ENCODE peak calls at places on chromosomes 7 and 10, in five cellular contexts. R, N, X, D and U are unnamed samples. For H3K4me1, the result is how much of the 10 kb centered on the place peaks cover.

GRCh38 chr10:6738464-6738824 is 158.4 kb upstream of the PRKCQ start:
- DNase-seq in R (no peak), N (peak), X (no peak), D (no peak), U (no peak)

GRCh38 chr10:95880704-95881103 is 27.1 kb upstream of the CC2D2B start:
- DNase-seq in R (peak), N (no peak), X (no peak), D (no peak), U (no peak)

GRCh38 chr10:23754179-23754578 is 315.3 kb downstream of the OTUD1 start:
- DNase-seq in R (no peak), N (no peak), X (peak), D (no peak), U (no peak)

GRCh38 chr7:49396194-49396593 is 377.2 kb upstream of the VWC2 start:
- DNase-seq in R (no peak), N (no peak), X (peak), D (no peak), U (no peak)

GRCh38 chr7:43870316-43870715 is 999 bp upstream of the MRPS24 start:
- DNase-seq in R (no peak), N (no peak), X (no peak), D (no peak), U (no peak)

GRCh38 chr10:95290446-95290800 is 380 bp downstream of the PDLIM1 start:
- DNase-seq in R (no peak), N (no peak), X (no peak), D (peak), U (no peak)

GRCh38 chr7:1059200-1060091 is 15.1 kb downstream of the GPR146 start:
- DNase-seq in R (peak), N (peak), X (no peak), D (peak), U (no peak)

GRCh38 chr7:30466266-30466665 is 12.3 kb downstream of the NOD1 start:
- DNase-seq in R (no peak), N (peak), X (no peak), D (no peak), U (peak)

GRCh38 chr7:158546214-158546613 is 41.4 kb downstream of the PTPRN2 start:
- DNase-seq in R (no peak), N (no peak), X (no peak), D (no peak), U (no peak)

GRCh38 chr7:23100697-23101096 is 4.9 kb upstream of the KLHL7 start:
- DNase-seq in R (no peak), N (no peak), X (no peak), D (peak), U (no peak)

GRCh38 chr10:45464958-45465567 is 91.0 kb downstream of the ALOX5 start:
- DNase-seq in R (peak), N (peak), X (peak), D (peak), U (peak)

GRCh38 chr10:104664205-104664604 is 23.1 kb downstream of the SORCS3 start:
- DNase-seq in R (no peak), N (no peak), X (no peak), D (no peak), U (no peak)

GRCh38 chr10:62437696-62438095 is 63.5 kb downstream of the ZNF365 start:
- DNase-seq in R (no peak), N (peak), X (peak), D (peak), U (peak)

GRCh38 chr10:43377393-43377883 is 6.0 kb downstream of the FXYD4 start:
- DNase-seq in R (no peak), N (no peak), X (peak), D (peak), U (no peak)

GRCh38 chr10:35300063-35300699 is 36.1 kb upstream of the CCNY start:
- DNase-seq in R (peak), N (peak), X (peak), D (no peak), U (peak)

GRCh38 chr7:36806897-36807296 is 82.6 kb upstream of the AOAH start:
- DNase-seq in R (no peak), N (no peak), X (no peak), D (no peak), U (no peak)

GRCh38 chr10:50807851-50808776 is 68.4 kb downstream of the ASAH2B start:
- DNase-seq in R (no peak), N (no peak), X (no peak), D (peak), U (peak)

GRCh38 chr7:159211540-159212182 is 67.0 kb upstream of the VIPR2 start:
- DNase-seq in R (no peak), N (no peak), X (no peak), D (no peak), U (no peak)

GRCh38 chr7:117950601-117951278 is 77.5 kb upstream of the CTTNBP2 start:
- DNase-seq in R (no peak), N (no peak), X (peak), D (no peak), U (no peak)

GRCh38 chr7:85160223-85160622 is 26.6 kb downstream of the SEMA3D start:
- DNase-seq in R (peak), N (peak), X (peak), D (no peak), U (peak)
- H3K9ac ChIP-seq in R (no peak), N (no peak), X (peak), D (no peak), U (no peak)

GRCh38 chr7:5690931-5691461 is 90.5 kb downstream of the RNF216 start:
- DNase-seq in R (no peak), N (peak), X (no peak), D (no peak), U (no peak)
- H3K4me1 ChIP-seq in R (half or more), N (half or more), X (half or more), D (under half), U (half or more)

GRCh38 chr7:108455833-108456677 is at the start of gene NRCAM:
- DNase-seq in R (no peak), N (peak), X (no peak), D (peak), U (peak)
- TF ChIP-seq EZH2 in R (no peak), N (peak), X (peak), D (no peak), U (peak)

DNA sequence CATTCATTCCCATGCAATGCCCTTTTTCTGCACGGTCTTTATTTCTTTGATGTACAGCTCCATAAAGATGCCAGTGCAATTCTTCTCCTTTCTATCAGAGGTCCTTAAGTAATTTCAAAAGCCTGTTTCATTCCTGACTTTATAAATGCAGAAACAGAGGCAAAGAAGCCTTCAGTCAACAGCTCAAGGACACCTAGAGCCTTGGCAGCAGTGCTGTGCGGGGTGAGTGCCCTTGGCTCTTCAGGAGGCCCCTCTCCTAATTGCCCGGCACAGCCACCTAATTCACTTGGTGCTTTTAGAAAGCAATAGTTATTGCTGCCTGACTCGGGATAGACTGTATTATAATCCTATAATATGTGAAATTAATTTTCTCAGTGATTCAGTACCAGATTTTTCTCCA is 169.6 kb upstream of the KLF6 start:
- DNase-seq in R (no peak), N (no peak), X (no peak), D (no peak), U (no peak)
- H3K9ac ChIP-seq in R (no peak), N (no peak), X (no peak), D (no peak), U (no peak)

GRCh38 chr7:155683714-155684113 is 39.3 kb downstream of the RBM33 start:
- DNase-seq in R (no peak), N (no peak), X (no peak), D (no peak), U (no peak)
- H3K4me1 ChIP-seq in R (under half), N (under half), X (under half), D (under half), U (under half)

DNA sequence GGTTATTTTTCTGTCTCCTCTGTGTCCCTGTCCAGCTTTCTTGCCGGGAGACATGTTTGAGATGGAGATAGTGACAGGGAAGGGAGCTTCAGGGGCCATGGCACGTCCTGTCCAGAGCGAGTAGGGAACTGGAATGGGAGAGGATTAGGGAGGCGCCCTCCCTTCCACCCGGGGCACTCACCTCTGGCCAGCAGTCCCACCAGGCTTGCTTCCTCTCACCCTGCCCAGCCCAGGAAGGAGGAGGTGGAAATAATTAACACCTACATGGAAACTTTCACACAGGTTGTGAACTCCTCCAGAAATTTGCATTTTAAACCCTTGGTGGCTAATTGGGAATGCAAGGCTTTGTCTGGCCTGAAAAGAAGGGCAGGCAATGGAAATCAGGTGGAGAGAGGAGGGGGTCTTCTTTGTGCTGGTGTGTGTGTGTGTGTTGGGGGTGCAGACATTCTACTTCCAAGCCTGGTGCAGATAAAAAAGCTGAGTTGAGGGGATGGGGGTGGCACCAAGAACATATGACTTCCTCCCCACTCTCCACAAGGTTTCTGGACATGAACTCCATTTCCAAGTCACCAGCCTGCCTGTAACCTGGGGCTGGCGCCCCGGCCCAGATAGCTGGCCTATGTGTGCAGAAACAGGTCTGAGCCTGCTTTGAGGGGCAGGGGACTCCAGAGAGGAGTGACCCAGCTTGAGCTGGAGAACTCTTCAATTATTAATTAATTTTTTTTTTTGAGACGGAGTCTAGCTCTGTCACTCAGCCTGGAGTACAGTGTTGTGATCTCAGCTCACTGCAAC is 199.4 kb downstream of the CYP26A1 start:
- DNase-seq in R (no peak), N (no peak), X (no peak), D (peak), U (no peak)
- TF ChIP-seq EZH2 in R (no peak), N (no peak), X (no peak), D (no peak), U (no peak)

DNA sequence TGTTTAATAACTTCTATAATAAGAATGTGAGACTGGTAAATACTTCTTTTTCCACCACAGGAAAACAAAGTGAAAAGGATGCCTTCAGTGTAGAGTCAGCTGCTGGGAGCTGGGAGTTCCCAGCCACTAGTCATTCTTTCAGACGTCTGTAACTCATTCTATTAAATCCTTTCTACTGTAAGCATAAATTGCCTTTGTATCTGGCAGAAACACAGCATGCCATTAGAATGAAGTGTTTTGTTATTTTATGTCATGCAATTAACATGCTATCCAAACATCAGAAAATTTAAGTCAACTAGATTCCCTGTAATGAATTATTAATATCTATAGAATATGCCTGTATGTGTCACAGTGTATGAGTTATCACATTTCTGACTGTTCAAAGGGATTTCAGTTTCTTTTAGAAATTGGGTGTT is 14.3 kb downstream of the BPGM start:
- DNase-seq in R (no peak), N (peak), X (no peak), D (no peak), U (peak)
- H3K9ac ChIP-seq in R (no peak), N (no peak), X (no peak), D (no peak), U (peak)

GRCh38 chr7:2227699-2228098 is 5.0 kb downstream of the MAD1L1 start:
- DNase-seq in R (no peak), N (no peak), X (no peak), D (no peak), U (no peak)

GRCh38 chr7:2230882-2231281 is 1.9 kb downstream of the MAD1L1 start:
- DNase-seq in R (no peak), N (no peak), X (no peak), D (no peak), U (no peak)

GRCh38 chr7:2230226-2230625 is 2.5 kb downstream of the MAD1L1 start:
- DNase-seq in R (no peak), N (no peak), X (no peak), D (no peak), U (no peak)

GRCh38 chr7:2229467-2229866 is 3.3 kb downstream of the MAD1L1 start:
- DNase-seq in R (no peak), N (no peak), X (no peak), D (no peak), U (no peak)

GRCh38 chr7:2228921-2229320 is 3.8 kb downstream of the MAD1L1 start:
- DNase-seq in R (no peak), N (no peak), X (no peak), D (no peak), U (no peak)
- H3K4me1 ChIP-seq in R (under half), N (under half), X (under half), D (under half), U (under half)

GRCh38 chr10:21181451-21181850 is 284.3 kb upstream of the NEBL start:
- DNase-seq in R (no peak), N (no peak), X (no peak), D (no peak), U (no peak)

GRCh38 chr10:21180604-21181003 is 283.5 kb upstream of the NEBL start:
- DNase-seq in R (no peak), N (no peak), X (no peak), D (no peak), U (no peak)

GRCh38 chr10:21184216-21184615 is 287.1 kb upstream of the NEBL start:
- DNase-seq in R (no peak), N (peak), X (peak), D (no peak), U (no peak)

GRCh38 chr10:21183025-21183424 is 285.9 kb upstream of the NEBL start:
- DNase-seq in R (no peak), N (no peak), X (no peak), D (no peak), U (no peak)

GRCh38 chr10:21184984-21185383 is 287.9 kb upstream of the NEBL start:
- DNase-seq in R (no peak), N (no peak), X (no peak), D (no peak), U (no peak)
- TF ChIP-seq EZH2 in R (no peak), N (no peak), X (no peak), D (no peak), U (no peak)